ENCODE peak calls at places on chromosome 3, in four cellular contexts. M is RPMI7951, U is T47D, J is SHP77. Z is an unnamed sample.
A peak's percentile ranks its signal among the peaks of the same experiment; 100 is the strongest.

GRCh38 chr3:72100626-72101187 is 315.8 kb upstream of the PROK2 start:
- DNase-seq in M (peak; percentile 81), U (no peak), J (peak; percentile 7), Z (peak; percentile 83)

GRCh38 chr3:70933105-70933810 is 620.8 kb upstream of the MDFIC2 start:
- DNase-seq in M (no peak), U (no peak), J (no peak), Z (no peak)

GRCh38 chr3:197456271-197457091 is 99.3 kb downstream of the BDH1 start:
- DNase-seq in M (peak; percentile 96), U (peak; percentile 93), J (no peak), Z (no peak)

GRCh38 chr3:118781879-118782278 is 252.8 kb downstream of the IGSF11 start:
- DNase-seq in M (peak; percentile 9), U (no peak), J (no peak), Z (no peak)

GRCh38 chr3:16609927-16610580 is 4.8 kb upstream of the DAZL start:
- DNase-seq in M (no peak), U (peak; percentile 22), J (no peak), Z (no peak)

GRCh38 chr3:13152826-13153710 is 79.8 kb upstream of the IQSEC1 start:
- DNase-seq in M (no peak), U (no peak), J (no peak), Z (no peak)

GRCh38 chr3:146967786-146968185 is 362.6 kb upstream of the PLSCR5 start:
- DNase-seq in M (no peak), U (no peak), J (no peak), Z (no peak)

GRCh38 chr3:108221403-108221802 is 821 bp downstream of the IFT57 start:
- DNase-seq in M (no peak), U (no peak), J (no peak), Z (no peak)

GRCh38 chr3:64008017-64008416 is 15.3 kb downstream of the PSMD6 start:
- DNase-seq in M (no peak), U (no peak), J (no peak), Z (no peak)

GRCh38 chr3:191460360-191460759 is 603 bp upstream of the PYDC2 start:
- DNase-seq in M (no peak), U (no peak), J (no peak), Z (no peak)

GRCh38 chr3:182241777-182242556 is 530.2 kb downstream of the SOX2 start:
- DNase-seq in M (no peak), U (no peak), J (peak; percentile 46), Z (no peak)

GRCh38 chr3:188241883-188242282 is 87.9 kb downstream of the LPP start:
- DNase-seq in M (peak; percentile 19), U (no peak), J (no peak), Z (no peak)

GRCh38 chr3:177835917-177836316 is 638.6 kb upstream of the TBL1XR1 start:
- DNase-seq in M (peak; percentile 92), U (no peak), J (no peak), Z (no peak)

GRCh38 chr3:35639251-35640185 is at the start of gene ARPP21:
- DNase-seq in M (no peak), U (peak; percentile 20), J (no peak), Z (no peak)

GRCh38 chr3:124439586-124439985 is 290.7 kb upstream of the UMPS start:
- DNase-seq in M (no peak), U (no peak), J (no peak), Z (no peak)

GRCh38 chr3:132209860-132210259 is 107.3 kb upstream of the ACP3 start:
- DNase-seq in M (no peak), U (no peak), J (no peak), Z (no peak)

GRCh38 chr3:72892081-72892763 is 4.4 kb downstream of the GXYLT2 start:
- DNase-seq in M (peak; percentile 86), U (no peak), J (no peak), Z (no peak)

GRCh38 chr3:3699816-3700633 is 99.2 kb upstream of the LRRN1 start:
- DNase-seq in M (no peak), U (no peak), J (peak; percentile 23), Z (no peak)

GRCh38 chr3:32203854-32204253 is 34.6 kb upstream of the CMTM8 start:
- DNase-seq in M (peak; percentile 41), U (no peak), J (no peak), Z (no peak)

GRCh38 chr3:38519000-38519399 is 22.9 kb downstream of the EXOG start:
- DNase-seq in M (peak; percentile 31), U (no peak), J (no peak), Z (no peak)

GRCh38 chr3:138042043-138042442 is 32.1 kb downstream of the CLDN18 start:
- DNase-seq in M (peak; percentile 68), U (no peak), J (no peak), Z (no peak)

GRCh38 chr3:197006446-197006845 is 23.2 kb downstream of the MELTF start:
- DNase-seq in M (no peak), U (no peak), J (no peak), Z (no peak)

GRCh38 chr3:183224581-183224980 is 28.5 kb upstream of the B3GNT5 start:
- DNase-seq in M (no peak), U (no peak), J (no peak), Z (peak; percentile 33)

GRCh38 chr3:158845748-158846350 is 44.0 kb downstream of the MFSD1 start:
- DNase-seq in M (peak; percentile 45), U (peak; percentile 69), J (peak; percentile 71), Z (peak; percentile 11)

GRCh38 chr3:154122096-154122911 is 1.1 kb downstream of the ARHGEF26 start:
- DNase-seq in M (peak; percentile 10), U (no peak), J (no peak), Z (no peak)

GRCh38 chr3:158539414-158540014 is 31.5 kb upstream of the MLF1 start:
- DNase-seq in M (peak; percentile 55), U (peak; percentile 74), J (no peak), Z (peak; percentile 16)

GRCh38 chr3:179608931-179609720 is 4.5 kb downstream of the NDUFB5 start:
- DNase-seq in M (no peak), U (no peak), J (no peak), Z (no peak)

GRCh38 chr3:180855364-180855763 is 57.1 kb upstream of the FXR1 start:
- DNase-seq in M (peak; percentile 5), U (peak; percentile 36), J (no peak), Z (no peak)

GRCh38 chr3:195168009-195168759 is 102.8 kb downstream of the XXYLT1 start:
- DNase-seq in M (no peak), U (no peak), J (no peak), Z (no peak)

GRCh38 chr3:5504135-5504534 is 316.6 kb downstream of the EDEM1 start:
- DNase-seq in M (no peak), U (no peak), J (no peak), Z (no peak)